ENCODE peak calls at places on chromosomes 6 and 20, in seven cellular contexts. R is astrocyte, C is A549, A is neural progenitor cell, V is cardiac muscle cell, K is SK-N-SH, D is neuronal stem cell. O is an unnamed sample.

GRCh38 chr20:1199981-1200380 is 3.3 kb upstream of the C20orf202 start:
- DNase-seq in R (no peak), C (no peak), A (no peak), V (no peak), K (no peak), D (no peak), O (no peak)

GRCh38 chr6:21836772-21837460 is 243.4 kb downstream of the SOX4 start:
- DNase-seq in R (no peak), C (no peak), A (no peak), V (no peak), K (peak; percentile 63), D (no peak), O (no peak)

GRCh38 chr20:31922181-31922580 is 29.7 kb downstream of the PDRG1 start:
- DNase-seq in R (no peak), C (no peak), A (no peak), V (no peak), K (no peak), D (no peak), O (no peak)

GRCh38 chr20:33370296-33370695 is 31.0 kb downstream of the CDK5RAP1 start:
- DNase-seq in R (no peak), C (no peak), A (no peak), V (no peak), K (no peak), D (no peak), O (peak; percentile 76)

GRCh38 chr6:116118608-116119007 is 7.3 kb downstream of the COL10A1 start:
- DNase-seq in R (peak; percentile 55), C (no peak), A (no peak), V (no peak), K (no peak), D (no peak), O (no peak)

GRCh38 chr20:32480361-32481199 is 104.6 kb downstream of the NOL4L start:
- DNase-seq in R (no peak), C (no peak), A (peak; percentile 32), V (no peak), K (no peak), D (no peak), O (peak; percentile 22)

GRCh38 chr6:148757944-148758343 is 11.1 kb downstream of the UST start:
- DNase-seq in R (no peak), C (no peak), A (no peak), V (no peak), K (no peak), D (no peak), O (no peak)

GRCh38 chr6:1390805-1391511 is 1.6 kb downstream of the FOXF2 start:
- DNase-seq in R (no peak), C (no peak), A (peak; percentile 60), V (peak; percentile 27), K (no peak), D (peak; percentile 27), O (no peak)

GRCh38 chr20:8132015-8132631 is at the start of gene PLCB1:
- DNase-seq in R (peak; percentile 55), C (peak; percentile 73), A (peak; percentile 95), V (peak; percentile 94), K (peak; percentile 96), D (peak; percentile 86), O (peak; percentile 72)

GRCh38 chr6:43856005-43856765 is 86.2 kb downstream of the VEGFA start:
- DNase-seq in R (no peak), C (peak; percentile 50), A (peak; percentile 72), V (peak; percentile 46), K (peak; percentile 74), D (no peak), O (no peak)

GRCh38 chr6:125303512-125303854 is 1.7 kb upstream of the HDDC2 start:
- DNase-seq in R (no peak), C (no peak), A (no peak), V (no peak), K (no peak), D (no peak), O (no peak)

GRCh38 chr6:148074735-148075134 is 267.9 kb upstream of the SASH1 start:
- DNase-seq in R (no peak), C (no peak), A (no peak), V (no peak), K (no peak), D (no peak), O (no peak)

GRCh38 chr6:104969785-104970581 is 13.1 kb downstream of the LIN28B start:
- DNase-seq in R (no peak), C (no peak), A (peak; percentile 53), V (no peak), K (no peak), D (no peak), O (no peak)

GRCh38 chr6:85344996-85345395 is 104.9 kb upstream of the NT5E start:
- DNase-seq in R (no peak), C (no peak), A (no peak), V (no peak), K (no peak), D (no peak), O (no peak)

GRCh38 chr6:167668019-167668753 is 158.5 kb upstream of the AFDN start:
- DNase-seq in R (no peak), C (no peak), A (peak; percentile 59), V (no peak), K (no peak), D (peak; percentile 58), O (no peak)

GRCh38 chr6:5837323-5837722 is 169.4 kb downstream of the NRN1 start:
- DNase-seq in R (no peak), C (no peak), A (no peak), V (no peak), K (no peak), D (no peak), O (no peak)

GRCh38 chr6:3403244-3404154 is 53.4 kb downstream of the SLC22A23 start:
- DNase-seq in R (no peak), C (peak; percentile 81), A (no peak), V (no peak), K (no peak), D (no peak), O (no peak)

GRCh38 chr6:109446072-109446471 is 5.5 kb downstream of the SMPD2 start:
- DNase-seq in R (no peak), C (no peak), A (no peak), V (no peak), K (no peak), D (no peak), O (no peak)

GRCh38 chr6:71602385-71602949 is 283.9 kb upstream of the RIMS1 start:
- DNase-seq in R (peak; percentile 95), C (no peak), A (no peak), V (peak; percentile 3), K (no peak), D (no peak), O (no peak)

GRCh38 chr20:8587246-8587645 is 455.2 kb downstream of the PLCB1 start:
- DNase-seq in R (no peak), C (no peak), A (no peak), V (no peak), K (no peak), D (no peak), O (no peak)

GRCh38 chr20:10610266-10610665 is 63.5 kb downstream of the JAG1 start:
- DNase-seq in R (no peak), C (no peak), A (no peak), V (no peak), K (no peak), D (no peak), O (no peak)

GRCh38 chr20:12113468-12114371 is 196.0 kb downstream of the BTBD3 start:
- DNase-seq in R (peak; percentile 72), C (no peak), A (no peak), V (peak; percentile 92), K (no peak), D (no peak), O (no peak)

GRCh38 chr6:20793174-20793573 is 258.9 kb downstream of the CDKAL1 start:
- DNase-seq in R (no peak), C (no peak), A (no peak), V (no peak), K (no peak), D (no peak), O (no peak)

GRCh38 chr6:29763491-29764289 is 40.5 kb downstream of the HLA-F start:
- DNase-seq in R (peak; percentile 67), C (no peak), A (no peak), V (peak; percentile 79), K (no peak), D (no peak), O (no peak)

GRCh38 chr6:166907871-166908806 is 48.2 kb downstream of the RNASET2 start:
- DNase-seq in R (no peak), C (no peak), A (no peak), V (no peak), K (no peak), D (no peak), O (no peak)

GRCh38 chr6:117840541-117840983 is 66.5 kb upstream of the SLC35F1 start:
- DNase-seq in R (peak; percentile 72), C (peak; percentile 53), A (peak; percentile 70), V (peak; percentile 25), K (peak; percentile 14), D (peak; percentile 47), O (no peak)

GRCh38 chr6:56727097-56727845 is 84.6 kb upstream of the DST start:
- DNase-seq in R (peak; percentile 71), C (no peak), A (no peak), V (peak; percentile 65), K (no peak), D (no peak), O (no peak)
- H3K27ac ChIP-seq in R (peak overlapping the region; percentile 14), C (peak overlapping the region; percentile 47), A (no peak overlapping the region), V (no peak overlapping the region), K (peak overlapping the region; percentile 28), D (no peak overlapping the region), O (no peak overlapping the region)

DNA sequence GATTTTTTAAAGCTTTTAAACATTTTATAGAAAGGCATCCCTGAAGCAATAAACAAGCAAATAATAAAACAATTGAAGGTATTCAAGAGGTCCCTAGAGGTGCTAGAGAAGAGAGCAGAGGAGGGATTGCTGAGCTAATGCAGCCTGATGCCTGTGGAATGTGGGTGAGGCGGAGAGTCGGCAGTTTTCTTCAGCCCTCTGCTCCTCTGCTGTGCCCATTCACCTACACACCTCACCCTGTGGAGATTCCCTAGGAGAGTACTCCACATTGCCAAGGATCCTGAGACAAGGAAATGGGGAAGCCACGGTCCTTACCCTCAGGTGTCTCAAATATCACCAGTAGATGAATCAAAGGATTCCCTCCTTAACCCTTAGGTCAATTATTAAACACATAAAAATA is 199.8 kb upstream of the POU3F2 start:
- DNase-seq in R (no peak), C (no peak), A (peak; percentile 38), V (no peak), K (no peak), D (no peak), O (no peak)
- H3K4me1 ChIP-seq in R (no peaks in the 10 kb centered on the region), C (no peaks in the 10 kb centered on the region), A (peaks cover 73% of the 10 kb centered on the region), V (no peaks in the 10 kb centered on the region), K (no peaks in the 10 kb centered on the region), D (peaks cover 25% of the 10 kb centered on the region), O (no peaks in the 10 kb centered on the region)

GRCh38 chr6:142412241-142412640 is 110.4 kb downstream of the ADGRG6 start:
- DNase-seq in R (no peak), C (no peak), A (no peak), V (no peak), K (no peak), D (no peak), O (no peak)
- H3K27ac ChIP-seq in R (peak overlapping the region; percentile 93), C (peak overlapping the region; percentile 72), A (no peak overlapping the region), V (no peak overlapping the region), K (peak overlapping the region; percentile 71), D (no peak overlapping the region), O (no peak overlapping the region)

GRCh38 chr6:150334790-150335783 is 33.7 kb upstream of the IYD start:
- DNase-seq in R (peak; percentile 57), C (peak; percentile 72), A (peak; percentile 59), V (peak; percentile 87), K (peak; percentile 41), D (peak; percentile 56), O (no peak)
- H3K4me1 ChIP-seq in R (peaks cover 13% of the 10 kb centered on the region), C (no peaks in the 10 kb centered on the region), A (no peaks in the 10 kb centered on the region), V (no peaks in the 10 kb centered on the region), K (no peaks in the 10 kb centered on the region), D (peaks cover 2% of the 10 kb centered on the region), O (no peaks in the 10 kb centered on the region)

GRCh38 chr6:63389191-63389844 is 69.5 kb upstream of the LGSN start:
- DNase-seq in R (no peak), C (no peak), A (no peak), V (no peak), K (no peak), D (no peak), O (no peak)
- H3K27ac ChIP-seq in R (no peak overlapping the region), C (no peak overlapping the region), A (no peak overlapping the region), V (no peak overlapping the region), K (no peak overlapping the region), D (no peak overlapping the region), O (no peak overlapping the region)